ENCODE peak calls at places on chromosomes 12 and 14, in five cellular contexts. O, B, E, M and W are unnamed samples.

GRCh38 chr12:6277982-6278438 is 32.5 kb upstream of the PLEKHG6 start:
- DNase-seq in O (no peak), B (peak), E (peak), M (no peak), W (no peak)

GRCh38 chr14:63603749-63604277 is 37.9 kb downstream of the WDR89 start:
- DNase-seq in O (no peak), B (no peak), E (no peak), M (no peak), W (no peak)

GRCh38 chr12:54870617-54871016 is 16.3 kb downstream of the MUCL1 start:
- DNase-seq in O (no peak), B (peak), E (no peak), M (no peak), W (no peak)

GRCh38 chr12:7219599-7220243 is 30.2 kb downstream of the PEX5 start:
- DNase-seq in O (peak), B (peak), E (peak), M (peak), W (peak)

GRCh38 chr12:24902521-24903304 is 46.2 kb downstream of the BCAT1 start:
- DNase-seq in O (peak), B (no peak), E (peak), M (peak), W (peak)

GRCh38 chr12:81502912-81503695 is 256.0 kb downstream of the PPFIA2 start:
- DNase-seq in O (peak), B (no peak), E (no peak), M (no peak), W (no peak)

GRCh38 chr14:29738056-29738455 is 189.6 kb downstream of the PRKD1 start:
- DNase-seq in O (no peak), B (no peak), E (no peak), M (no peak), W (no peak)

GRCh38 chr12:1575287-1575798 is 19.0 kb downstream of the FBXL14 start:
- DNase-seq in O (no peak), B (no peak), E (no peak), M (no peak), W (no peak)

GRCh38 chr12:116592116-116592637 is 33.0 kb downstream of the MAP1LC3B2 start:
- DNase-seq in O (no peak), B (no peak), E (no peak), M (no peak), W (no peak)

GRCh38 chr12:13537623-13538022 is 341.1 kb downstream of the EMP1 start:
- DNase-seq in O (no peak), B (no peak), E (no peak), M (no peak), W (no peak)

GRCh38 chr12:92065018-92065499 is 80.6 kb downstream of the BTG1 start:
- DNase-seq in O (peak), B (no peak), E (no peak), M (no peak), W (no peak)

GRCh38 chr12:109878749-109879148 is 1.6 kb downstream of the GLTP start:
- DNase-seq in O (no peak), B (no peak), E (no peak), M (no peak), W (no peak)

GRCh38 chr12:96908170-96908675 is 1.2 kb downstream of the NEDD1 start:
- DNase-seq in O (no peak), B (no peak), E (no peak), M (no peak), W (no peak)

GRCh38 chr12:117331691-117332090 is 29.7 kb downstream of the NOS1 start:
- DNase-seq in O (no peak), B (no peak), E (no peak), M (no peak), W (no peak)

GRCh38 chr14:74619672-74620131 is 7.7 kb upstream of the LTBP2 start:
- DNase-seq in O (peak), B (peak), E (no peak), M (no peak), W (no peak)

DNA sequence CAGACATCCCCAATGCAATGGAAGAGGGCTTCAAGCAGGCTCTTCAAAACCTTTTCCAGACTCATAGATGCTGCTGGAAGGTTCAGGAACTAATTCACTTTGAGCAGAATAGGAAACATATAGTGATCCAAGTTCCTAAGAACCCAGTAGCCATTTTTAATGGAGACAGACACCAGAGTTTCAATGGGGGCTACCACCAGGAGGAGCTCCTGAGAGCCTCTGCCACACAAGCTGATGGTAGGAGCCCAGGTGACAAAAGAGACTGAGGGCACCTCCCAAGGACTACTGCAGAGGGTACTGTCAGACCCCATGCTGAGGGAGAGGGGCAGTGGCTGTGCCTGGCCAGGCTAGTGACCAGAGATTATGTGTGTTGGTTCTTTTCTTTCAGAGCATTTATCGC is 45.9 kb downstream of the IFNG start:
- DNase-seq in O (no peak), B (no peak), E (no peak), M (no peak), W (no peak)
- TF ChIP-seq CTCF in O (no peak), B (no peak), E (no peak), M (peak), W (peak)

DNA sequence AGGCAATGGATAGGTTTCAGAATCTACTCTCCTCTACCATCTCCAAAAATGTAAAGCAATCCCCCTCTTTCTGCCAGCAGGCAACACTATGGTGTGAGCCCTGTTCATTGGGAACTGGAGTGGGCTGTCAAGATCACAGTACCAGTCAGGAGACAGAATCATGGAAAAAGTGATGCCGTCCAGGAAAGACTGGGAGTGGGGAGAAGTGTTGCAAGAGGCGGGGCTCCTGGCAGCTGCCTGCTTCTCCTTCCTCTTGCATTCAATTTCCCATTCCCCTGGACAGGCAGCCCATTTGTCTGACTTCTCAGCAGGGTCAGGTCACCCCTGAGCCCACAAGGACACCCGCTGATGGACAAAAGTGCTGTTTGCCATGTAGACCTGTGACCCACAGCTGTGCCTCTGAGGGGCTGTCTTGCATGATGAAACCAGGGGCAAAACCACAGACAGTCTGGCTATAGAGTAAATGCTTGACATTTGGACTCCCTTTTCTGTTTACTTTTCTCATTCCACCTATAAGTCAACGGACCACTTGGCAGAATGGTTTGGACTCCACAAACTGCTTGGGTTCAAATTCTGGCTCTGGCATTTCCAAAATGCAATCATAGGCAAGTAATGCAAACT is 30.1 kb upstream of the RPH3A start:
- DNase-seq in O (no peak), B (no peak), E (no peak), M (no peak), W (no peak)
- TF ChIP-seq CTCF in O (no peak), B (no peak), E (no peak), M (no peak), W (no peak)

GRCh38 chr12:31324845-31325523 is 966 bp downstream of the SINHCAF start:
- DNase-seq in O (peak), B (peak), E (peak), M (peak), W (peak)

GRCh38 chr12:31323466-31324115 is 2.4 kb downstream of the SINHCAF start:
- DNase-seq in O (peak), B (peak), E (peak), M (no peak), W (no peak)

GRCh38 chr12:31322651-31323248 is 3.2 kb downstream of the SINHCAF start:
- DNase-seq in O (peak), B (peak), E (no peak), M (no peak), W (no peak)

GRCh38 chr12:31325524-31325875 is 450 bp downstream of the SINHCAF start:
- DNase-seq in O (no peak), B (no peak), E (no peak), M (no peak), W (no peak)

GRCh38 chr12:31324116-31324844 is 1.7 kb downstream of the SINHCAF start:
- DNase-seq in O (peak), B (peak), E (peak), M (peak), W (peak)
- TF ChIP-seq CTCF in O (no peak), B (no peak), E (no peak), M (peak), W (peak)

GRCh38 chr12:57850924-57851323 is 4.4 kb upstream of the CTDSP2 start:
- DNase-seq in O (no peak), B (no peak), E (no peak), M (no peak), W (no peak)

GRCh38 chr12:57853864-57854556 is 7.5 kb upstream of the CTDSP2 start:
- DNase-seq in O (no peak), B (no peak), E (no peak), M (no peak), W (no peak)

GRCh38 chr12:57852195-57852594 is 5.7 kb upstream of the CTDSP2 start:
- DNase-seq in O (no peak), B (no peak), E (no peak), M (no peak), W (no peak)

GRCh38 chr12:57851552-57852186 is 5.1 kb upstream of the CTDSP2 start:
- DNase-seq in O (no peak), B (no peak), E (no peak), M (no peak), W (no peak)

GRCh38 chr12:57852620-57853509 is 6.3 kb upstream of the CTDSP2 start:
- DNase-seq in O (peak), B (no peak), E (no peak), M (peak), W (peak)
- TF ChIP-seq CTCF in O (peak), B (no peak), E (no peak), M (peak), W (peak)

GRCh38 chr12:49019435-49020317 is 1.1 kb upstream of the PRKAG1 start:
- DNase-seq in O (peak), B (peak), E (no peak), M (no peak), W (no peak)

GRCh38 chr12:49021292-49021915 is 2.8 kb upstream of the PRKAG1 start:
- DNase-seq in O (no peak), B (no peak), E (no peak), M (no peak), W (no peak)

GRCh38 chr12:49018282-49019119 is at the start of gene PRKAG1:
- DNase-seq in O (peak), B (peak), E (peak), M (peak), W (peak)

GRCh38 chr12:49019120-49019430 is 499 bp upstream of the PRKAG1 start:
- DNase-seq in O (no peak), B (no peak), E (no peak), M (no peak), W (no peak)

GRCh38 chr12:49020441-49020840 is 1.9 kb upstream of the PRKAG1 start:
- DNase-seq in O (no peak), B (no peak), E (no peak), M (no peak), W (no peak)
- TF ChIP-seq CTCF in O (no peak), B (no peak), E (no peak), M (no peak), W (no peak)